ENCODE peak calls at places on chromosome 21, in four cellular contexts. F, D, J and L are unnamed samples.

GRCh38 chr21:36602735-36603134 is 96.2 kb upstream of the SIM2 start:
- DNase-seq in J (no peak), D (no peak), F (no peak), L (no peak)

GRCh38 chr21:24420694-24421093 is 1186.6 kb downstream of the MRPL39 start:
- DNase-seq in J (no peak), F (no peak), D (no peak), L (no peak)

GRCh38 chr21:14591882-14592281 is 45.8 kb upstream of the SAMSN1 start:
- DNase-seq in D (peak; percentile 26), F (no peak), J (peak; percentile 66), L (no peak)

GRCh38 chr21:18449586-18449985 is 46.0 kb upstream of the TMPRSS15 start:
- DNase-seq in F (no peak), J (no peak), D (peak; percentile 21), L (no peak)

GRCh38 chr21:29555601-29556000 is 256.9 kb downstream of the BACH1 start:
- DNase-seq in J (no peak), F (no peak), D (no peak), L (no peak)

GRCh38 chr21:36211660-36212512 is 55.3 kb downstream of the DOP1B start:
- DNase-seq in J (peak; percentile 85), F (peak; percentile 92), D (peak; percentile 91), L (no peak)

GRCh38 chr21:17697474-17697873 is 84.8 kb upstream of the BTG3 start:
- DNase-seq in F (no peak), D (no peak), J (no peak), L (no peak)

GRCh38 chr21:46067505-46068201 is 30.3 kb upstream of the COL6A2 start:
- DNase-seq in D (no peak), F (no peak), J (no peak), L (peak; percentile 47)

GRCh38 chr21:15005391-15005790 is 59.4 kb downstream of the NRIP1 start:
- DNase-seq in J (peak; percentile 22), F (no peak), D (no peak), L (peak; percentile 87)

GRCh38 chr21:34603002-34603709 is 11.8 kb downstream of the RCAN1 start:
- DNase-seq in D (peak; percentile 68), F (peak; percentile 32), J (peak; percentile 79), L (peak; percentile 95)

GRCh38 chr21:32056791-32057190 is 184.0 kb downstream of the HUNK start:
- DNase-seq in J (no peak), F (no peak), D (no peak), L (peak; percentile 77)

GRCh38 chr21:32055305-32055704 is 182.5 kb downstream of the HUNK start:
- DNase-seq in D (no peak), F (no peak), J (no peak), L (no peak)
- H3K9ac ChIP-seq in D (no peak overlapping the region), F (no peak overlapping the region), J (no peak overlapping the region), L (no peak overlapping the region)

DNA sequence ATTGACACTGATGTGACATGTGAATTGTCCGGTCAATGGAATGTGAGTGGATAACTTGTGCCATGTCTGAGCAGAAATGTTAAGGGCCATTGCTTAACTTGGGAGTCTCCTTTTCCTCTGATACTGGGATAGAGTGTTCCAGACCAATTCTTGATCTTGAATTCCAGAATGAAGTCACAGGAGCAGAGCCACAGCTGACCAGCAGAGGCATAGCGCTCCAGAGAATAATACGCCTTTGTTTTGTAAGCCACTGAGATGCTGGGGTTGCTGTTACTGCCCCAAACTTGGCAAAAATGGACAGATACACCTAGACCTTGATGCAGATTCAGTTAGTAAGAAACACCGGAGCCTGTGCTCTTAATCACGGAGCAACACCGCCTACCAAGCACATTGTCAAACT is 6.3 kb downstream of the KCNJ6 start:
- DNase-seq in F (no peak), D (no peak), J (no peak), L (no peak)
- TF ChIP-seq CTCF in F (no peak), D (peak; percentile 41), J (peak; percentile 3), L (peak; percentile 66)

GRCh38 chr21:25901580-25901979 is 166.8 kb downstream of the GABPA start:
- DNase-seq in D (peak; percentile 51), J (no peak), F (no peak), L (no peak)

GRCh38 chr21:25897383-25897782 is 162.6 kb downstream of the GABPA start:
- DNase-seq in F (no peak), D (no peak), J (no peak), L (no peak)

GRCh38 chr21:25898671-25899070 is 163.9 kb downstream of the GABPA start:
- DNase-seq in F (no peak), D (no peak), J (no peak), L (no peak)

GRCh38 chr21:25895565-25896205 is 160.9 kb downstream of the GABPA start:
- DNase-seq in D (peak; percentile 53), F (no peak), J (peak; percentile 66), L (peak; percentile 43)

DNA sequence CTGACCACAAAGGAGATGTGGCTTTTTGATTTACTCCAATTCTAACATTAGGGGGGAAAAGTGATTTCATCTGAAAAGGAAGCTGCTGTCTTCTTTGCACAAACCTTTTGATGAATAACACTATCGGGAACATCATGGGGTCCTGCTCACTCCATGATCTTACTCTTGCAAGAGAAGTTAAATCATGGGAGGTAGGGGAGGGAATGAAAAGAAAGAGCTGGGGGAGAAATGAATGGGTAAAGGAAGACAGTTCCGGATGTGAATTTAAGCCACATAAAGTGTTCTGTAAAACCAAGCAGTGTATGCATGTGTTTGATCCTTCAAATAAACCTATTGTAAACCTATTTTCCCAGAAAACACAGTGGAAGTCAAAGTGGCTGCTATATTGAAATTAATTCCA is 161.9 kb downstream of the GABPA start:
- DNase-seq in F (no peak), J (no peak), D (no peak), L (no peak)
- H3K27ac ChIP-seq in F (no peak overlapping the region), J (no peak overlapping the region), D (no peak overlapping the region), L (no peak overlapping the region)

GRCh38 chr21:44766014-44766817 is 35.4 kb downstream of the UBE2G2 start:
- DNase-seq in J (no peak), F (no peak), D (no peak), L (no peak)
- H3K9ac ChIP-seq in J (no peak overlapping the region), F (no peak overlapping the region), D (no peak overlapping the region), L (no peak overlapping the region)

GRCh38 chr21:42466700-42467612 is 29.1 kb downstream of the RSPH1 start:
- DNase-seq in D (peak; percentile 50), F (peak; percentile 39), J (peak; percentile 32), L (peak; percentile 81)
- TF ChIP-seq CTCF in D (peak; percentile 62), F (no peak), J (peak; percentile 25), L (peak; percentile 75)